ENCODE peak calls at places on chromosomes 12 and 14, in eight cellular contexts. T is iris pigment epithelial cell; M is NT2/D1; B is stimulated activated CD4-positive, alpha-beta T cell treated with anti-CD3 and anti-CD28 coated beads, Interleukin-4, amount 100 ng/mL, for 1 hour; N is cardiac muscle cell; H is GDM1; Z is LoVo; P is GM23338. W is an unnamed sample.

GRCh38 chr12:56763753-56764657 is 881 bp downstream of the HSD17B6 start:
- DNase-seq in N (no peak), M (no peak), P (no peak), H (no peak), T (peak; percentile 78), Z (no peak), B (no peak), W (peak; percentile 70)

GRCh38 chr12:94042321-94042720 is 106.1 kb upstream of the PLXNC1 start:
- DNase-seq in Z (no peak), P (peak; percentile 11), M (no peak), B (no peak), N (no peak), T (no peak), H (no peak), W (no peak)

GRCh38 chr12:85448548-85449139 is 168.6 kb downstream of the ALX1 start:
- DNase-seq in T (peak; percentile 26), H (no peak), Z (peak; percentile 32), P (no peak), N (peak; percentile 20), M (no peak), B (no peak), W (no peak)

GRCh38 chr14:53953828-53954550 is 2.6 kb downstream of the BMP4 start:
- DNase-seq in T (no peak), H (no peak), P (peak; percentile 57), M (no peak), Z (peak; percentile 48), N (peak; percentile 65), B (no peak), W (no peak)

GRCh38 chr14:35296505-35296904 is 4.3 kb downstream of the PSMA6 start:
- DNase-seq in H (no peak), M (no peak), P (no peak), Z (no peak), T (no peak), B (no peak), N (no peak), W (no peak)

GRCh38 chr12:109842021-109842420 is 8.8 kb upstream of the TRPV4 start:
- DNase-seq in P (no peak), Z (no peak), H (no peak), T (no peak), B (no peak), N (no peak), M (no peak), W (no peak)

GRCh38 chr14:71468701-71469100 is 463.5 kb upstream of the RGS6 start:
- DNase-seq in N (no peak), H (no peak), B (no peak), Z (no peak), M (no peak), T (no peak), P (no peak), W (no peak)

GRCh38 chr12:108966378-108967151 is 54.3 kb downstream of the SVOP start:
- DNase-seq in M (no peak), H (no peak), B (no peak), Z (no peak), T (no peak), N (no peak), P (no peak), W (no peak)

GRCh38 chr12:7344831-7345230 is 41.0 kb downstream of the ACSM4 start:
- DNase-seq in Z (no peak), T (no peak), P (no peak), N (no peak), H (no peak), M (peak; percentile 92), B (no peak), W (no peak)

GRCh38 chr12:106170285-106170684 is 31.5 kb upstream of the NUAK1 start:
- DNase-seq in T (peak; percentile 80), Z (peak; percentile 29), M (no peak), B (no peak), P (no peak), N (no peak), H (no peak), W (peak; percentile 63)

GRCh38 chr14:91059576-91060471 is 617 bp downstream of the RPS6KA5 start:
- DNase-seq in P (peak; percentile 66), Z (peak; percentile 54), B (peak; percentile 62), H (peak; percentile 65), N (peak; percentile 77), T (no peak), M (peak; percentile 18), W (no peak)

GRCh38 chr12:59742831-59743230 is 147.0 kb downstream of the SLC16A7 start:
- DNase-seq in P (no peak), N (no peak), B (no peak), M (no peak), T (peak; percentile 50), H (no peak), Z (no peak), W (peak; percentile 9)

GRCh38 chr12:79407671-79408622 is 282.8 kb downstream of the PAWR start:
- DNase-seq in P (peak; percentile 85), B (no peak), N (peak; percentile 85), Z (peak; percentile 71), M (peak; percentile 76), T (peak; percentile 91), H (peak; percentile 24), W (peak; percentile 82)

GRCh38 chr12:121062391-121063045 is 23.5 kb upstream of the OASL start:
- DNase-seq in M (no peak), Z (no peak), P (no peak), H (no peak), T (no peak), N (no peak), B (no peak), W (no peak)

GRCh38 chr14:103207404-103208072 is 84.3 kb downstream of the TNFAIP2 start:
- DNase-seq in H (no peak), M (no peak), T (peak; percentile 20), N (peak; percentile 31), Z (no peak), B (no peak), P (peak; percentile 44), W (no peak)

GRCh38 chr14:101961011-101961721 is 3.2 kb upstream of the DYNC1H1 start:
- DNase-seq in M (peak; percentile 66), N (peak; percentile 82), Z (peak; percentile 81), B (peak; percentile 75), T (peak; percentile 78), H (peak; percentile 64), P (peak; percentile 93), W (peak; percentile 69)

GRCh38 chr12:132171968-132172521 is 27.8 kb downstream of the NOC4L start:
- DNase-seq in Z (no peak), H (no peak), M (no peak), P (no peak), B (no peak), N (no peak), T (no peak), W (no peak)

GRCh38 chr14:23694085-23694975 is 58.2 kb downstream of the DHRS2 start:
- DNase-seq in H (no peak), T (peak; percentile 15), B (no peak), N (peak; percentile 85), P (peak; percentile 75), Z (peak; percentile 77), M (no peak), W (peak; percentile 6)

GRCh38 chr12:43836455-43836989 is 641 bp downstream of the TMEM117 start:
- DNase-seq in B (no peak), T (peak; percentile 33), M (no peak), H (no peak), Z (peak; percentile 19), P (no peak), N (no peak), W (peak; percentile 47)

GRCh38 chr12:53754196-53754595 is 2.4 kb upstream of the CISTR start:
- DNase-seq in M (no peak), N (no peak), P (no peak), T (no peak), H (no peak), Z (no peak), B (no peak), W (no peak)

GRCh38 chr14:106459971-106460730 is 933.8 kb downstream of the TMEM121 start:
- DNase-seq in H (no peak), Z (peak; percentile 27), T (no peak), M (no peak), B (peak; percentile 70), P (peak; percentile 4), N (no peak), W (no peak)

GRCh38 chr14:65032319-65032718 is 45.6 kb downstream of the FNTB start:
- DNase-seq in B (no peak), N (no peak), Z (no peak), T (no peak), H (no peak), P (no peak), M (no peak), W (no peak)

GRCh38 chr12:31590730-31591307 is at the start of gene DENND5B:
- DNase-seq in H (no peak), T (peak; percentile 61), N (peak; percentile 94), B (peak; percentile 21), P (peak; percentile 75), Z (peak; percentile 66), M (no peak), W (no peak)

GRCh38 chr12:117380083-117380482 is 18.7 kb upstream of the NOS1 start:
- DNase-seq in Z (no peak), N (no peak), T (peak; percentile 3), H (no peak), B (no peak), P (peak; percentile 43), M (no peak), W (no peak)

GRCh38 chr12:67477682-67478265 is 170.8 kb upstream of the DYRK2 start:
- DNase-seq in M (no peak), P (no peak), H (no peak), T (no peak), B (no peak), N (no peak), Z (no peak), W (no peak)

GRCh38 chr12:119117936-119118335 is 60.8 kb upstream of the HSPB8 start:
- DNase-seq in P (no peak), H (no peak), M (no peak), T (no peak), N (no peak), Z (no peak), B (no peak), W (no peak)

GRCh38 chr14:36663404-36664321 is 2.0 kb downstream of the PAX9 start:
- DNase-seq in P (peak; percentile 79), N (no peak), B (no peak), Z (no peak), H (no peak), M (no peak), T (no peak), W (no peak)

GRCh38 chr14:59013672-59014298 is 174.7 kb upstream of the DAAM1 start:
- DNase-seq in P (no peak), M (no peak), N (no peak), H (no peak), B (no peak), T (peak; percentile 87), Z (peak; percentile 25), W (peak; percentile 68)

GRCh38 chr12:75823475-75823874 is 208.1 kb downstream of the PHLDA1 start:
- DNase-seq in P (no peak), T (no peak), B (no peak), M (no peak), Z (peak; percentile 66), H (no peak), N (no peak), W (peak; percentile 85)

GRCh38 chr14:32630701-32631100 is 301.6 kb downstream of the AKAP6 start:
- DNase-seq in N (no peak), M (no peak), H (no peak), P (no peak), T (no peak), Z (no peak), B (no peak), W (no peak)

GRCh38 chr14:63652406-63652805 is 10.7 kb upstream of the WDR89 start:
- DNase-seq in T (no peak), N (no peak), Z (no peak), B (no peak), H (no peak), M (no peak), P (no peak), W (no peak)

GRCh38 chr14:45251912-45252311 is 1.1 kb downstream of the MIS18BP1 start:
- DNase-seq in Z (peak; percentile 36), M (no peak), N (no peak), T (peak; percentile 48), H (peak; percentile 26), B (no peak), P (no peak), W (peak; percentile 35)

GRCh38 chr12:69066420-69067373 is 133.7 kb upstream of the CPM start:
- DNase-seq in T (no peak), H (no peak), B (no peak), P (peak; percentile 11), M (no peak), Z (no peak), N (peak; percentile 63), W (peak; percentile 81)

W was measured in renal cortical epithelial cell.